ENCODE peak calls at places on chromosomes 5 and 9, in six cellular contexts. C is A549; D is psoas muscle; Y is SJSA1; J is effector memory CD4-positive, alpha-beta T cell; F is substantia nigra. N is an unnamed sample.

GRCh38 chr5:143739741-143740140 is 72.2 kb upstream of the HMHB1 start:
- DNase-seq in C (no peak), D (no peak), Y (no peak), J (no peak), F (no peak), N (no peak)

GRCh38 chr9:98992885-98993569 is 49.3 kb downstream of the COL15A1 start:
- DNase-seq in C (no peak), D (no peak), Y (no peak), J (no peak), F (no peak), N (no peak)

GRCh38 chr9:15205632-15206243 is 101.3 kb downstream of the TTC39B start:
- DNase-seq in C (no peak), D (no peak), Y (no peak), J (no peak), F (no peak), N (no peak)

GRCh38 chr9:90999425-91000397 is 198.1 kb downstream of the SYK start:
- DNase-seq in C (no peak), D (peak), Y (no peak), J (no peak), F (peak), N (no peak)

GRCh38 chr5:84433461-84433860 is 48.8 kb upstream of the EDIL3 start:
- DNase-seq in C (no peak), D (no peak), Y (no peak), J (no peak), F (no peak), N (no peak)

GRCh38 chr5:118553662-118554061 is 434.7 kb downstream of the DTWD2 start:
- DNase-seq in C (no peak), D (peak), Y (no peak), J (no peak), F (no peak), N (peak)

GRCh38 chr9:37029776-37030590 is 4.1 kb downstream of the PAX5 start:
- DNase-seq in C (no peak), D (peak), Y (no peak), J (no peak), F (no peak), N (no peak)

GRCh38 chr5:9621379-9621903 is 8.7 kb downstream of the TAS2R1 start:
- DNase-seq in C (no peak), D (no peak), Y (peak), J (no peak), F (no peak), N (no peak)

GRCh38 chr9:110933350-110934001 is 104.8 kb downstream of the LPAR1 start:
- DNase-seq in C (no peak), D (no peak), Y (no peak), J (no peak), F (no peak), N (no peak)

GRCh38 chr9:135300346-135301141 is 179.0 kb upstream of the PPP1R26 start:
- DNase-seq in C (no peak), D (no peak), Y (peak), J (no peak), F (no peak), N (no peak)

GRCh38 chr9:129506892-129507291 is 114.0 kb downstream of the C9orf50 start:
- DNase-seq in C (no peak), D (peak), Y (no peak), J (no peak), F (no peak), N (no peak)

GRCh38 chr9:109455861-109456260 is 42.2 kb downstream of the PTPN3 start:
- DNase-seq in C (no peak), D (no peak), Y (no peak), J (no peak), F (no peak), N (no peak)

GRCh38 chr9:114058688-114059046 is 19.4 kb downstream of the AMBP start:
- DNase-seq in C (no peak), D (no peak), Y (peak), J (no peak), F (no peak), N (no peak)

GRCh38 chr5:172833691-172834569 is at the start of gene ERGIC1:
- DNase-seq in C (peak), D (peak), Y (peak), J (peak), F (peak), N (no peak)

GRCh38 chr5:135238622-135239460 is 160.2 kb downstream of the MACROH2A1 start:
- DNase-seq in C (no peak), D (no peak), Y (peak), J (no peak), F (no peak), N (no peak)

GRCh38 chr5:72837524-72838096 is 21.1 kb downstream of the TNPO1 start:
- DNase-seq in C (no peak), D (no peak), Y (no peak), J (no peak), F (no peak), N (no peak)

GRCh38 chr5:62046191-62046590 is 259.8 kb upstream of the KIF2A start:
- DNase-seq in C (no peak), D (no peak), Y (no peak), J (no peak), F (no peak), N (no peak)

GRCh38 chr9:36659500-36659899 is 86.8 kb downstream of the MELK start:
- DNase-seq in C (no peak), D (no peak), Y (no peak), J (no peak), F (no peak), N (no peak)

GRCh38 chr5:150573867-150574817 is 66.2 kb downstream of the NDST1 start:
- DNase-seq in C (peak), D (no peak), Y (no peak), J (no peak), F (no peak), N (no peak)

GRCh38 chr9:2638871-2639673 is 17.5 kb downstream of the VLDLR start:
- DNase-seq in C (no peak), D (no peak), Y (no peak), J (no peak), F (no peak), N (no peak)

GRCh38 chr9:2640570-2640969 is 19.0 kb downstream of the VLDLR start:
- DNase-seq in C (no peak), D (no peak), Y (no peak), J (no peak), F (no peak), N (no peak)

GRCh38 chr9:2639786-2640185 is 18.2 kb downstream of the VLDLR start:
- DNase-seq in C (no peak), D (no peak), Y (no peak), J (no peak), F (no peak), N (no peak)

GRCh38 chr9:2642068-2642467 is 20.5 kb downstream of the VLDLR start:
- DNase-seq in C (no peak), D (no peak), Y (no peak), J (no peak), F (no peak), N (no peak)

DNA sequence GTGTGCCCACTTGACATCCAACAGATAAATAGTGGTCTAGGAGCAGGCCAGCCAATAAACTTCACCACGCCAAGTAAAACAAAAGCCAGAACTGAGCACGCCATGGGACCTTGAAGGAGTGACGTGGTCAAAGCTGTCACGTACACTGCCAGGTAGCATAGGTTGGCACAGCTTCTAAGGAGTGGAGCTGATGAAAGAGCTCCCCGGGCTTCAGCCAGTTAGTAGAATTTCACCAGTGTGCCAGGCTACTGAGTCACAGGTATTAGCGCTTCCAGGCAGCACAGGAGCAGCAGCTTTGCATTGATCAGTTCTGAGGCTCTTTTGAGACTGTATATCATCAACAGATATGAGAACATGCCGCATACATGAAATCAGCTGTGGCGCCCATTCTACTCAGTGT is 19.4 kb downstream of the VLDLR start:
- DNase-seq in C (no peak), D (no peak), Y (no peak), J (no peak), F (no peak), N (no peak)
- H3K27ac ChIP-seq in C (no peak), D (no peak), Y (no peak), J (no peak), F (no peak), N (no peak)

DNA sequence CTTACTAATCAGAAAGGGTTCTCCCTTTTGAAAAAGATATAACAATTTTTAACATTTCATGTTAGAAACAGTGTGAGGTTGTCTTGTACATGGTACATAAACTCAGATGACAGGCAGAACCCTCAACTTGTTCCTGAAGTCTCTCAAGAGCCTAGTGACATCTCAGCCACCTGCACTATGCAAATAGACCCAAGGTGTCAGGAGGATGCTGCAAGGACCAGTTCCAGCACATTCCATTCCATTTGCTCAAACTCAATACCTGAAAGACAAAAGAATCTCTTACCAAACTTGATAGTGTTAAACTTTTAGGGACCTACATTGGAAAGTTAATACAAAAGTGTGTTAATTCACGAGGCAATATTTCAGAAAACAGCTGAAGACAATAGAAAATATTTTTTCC is 544.6 kb downstream of the CETN3 start:
- DNase-seq in C (no peak), D (no peak), Y (no peak), J (no peak), F (no peak), N (no peak)
- H3K27ac ChIP-seq in C (no peak), D (no peak), Y (no peak), J (no peak), F (no peak), N (no peak)

DNA sequence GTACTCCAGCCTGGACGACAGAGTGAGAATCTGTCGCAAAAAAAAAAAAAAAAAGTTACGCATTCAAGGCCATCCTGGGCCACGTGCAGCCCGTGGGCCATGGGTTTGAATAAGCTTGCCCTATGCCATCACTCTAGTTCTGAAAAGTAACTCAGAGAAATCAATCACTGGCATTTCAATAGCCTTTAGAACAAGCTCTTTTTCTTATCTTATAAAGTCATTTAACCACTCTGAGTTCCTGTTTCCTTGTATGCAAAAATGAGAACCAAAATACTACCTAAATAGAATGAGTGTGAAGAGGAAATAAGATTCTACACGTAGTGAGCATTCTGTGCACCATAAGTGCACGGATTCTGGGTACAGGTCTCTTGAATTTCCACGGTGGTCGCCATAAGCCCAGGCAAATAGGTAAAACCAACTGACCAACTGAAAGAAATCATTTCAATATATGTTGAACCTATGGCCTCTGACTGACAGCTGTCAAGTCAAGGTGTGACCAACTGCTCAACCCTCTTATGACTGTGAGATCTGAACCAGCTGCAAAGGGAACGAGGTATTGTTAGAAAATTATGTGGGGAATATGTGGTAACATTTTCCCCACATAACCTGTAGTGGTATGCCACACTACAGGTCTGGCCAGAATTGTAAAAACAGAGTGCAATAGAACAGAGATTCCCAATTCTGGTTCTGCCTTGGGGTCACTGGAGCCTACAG is 143.9 kb upstream of the LHFPL2 start:
- DNase-seq in C (no peak), D (no peak), Y (no peak), J (no peak), F (no peak), N (no peak)
- H3K27ac ChIP-seq in C (no peak), D (no peak), Y (no peak), J (no peak), F (no peak), N (no peak)

DNA sequence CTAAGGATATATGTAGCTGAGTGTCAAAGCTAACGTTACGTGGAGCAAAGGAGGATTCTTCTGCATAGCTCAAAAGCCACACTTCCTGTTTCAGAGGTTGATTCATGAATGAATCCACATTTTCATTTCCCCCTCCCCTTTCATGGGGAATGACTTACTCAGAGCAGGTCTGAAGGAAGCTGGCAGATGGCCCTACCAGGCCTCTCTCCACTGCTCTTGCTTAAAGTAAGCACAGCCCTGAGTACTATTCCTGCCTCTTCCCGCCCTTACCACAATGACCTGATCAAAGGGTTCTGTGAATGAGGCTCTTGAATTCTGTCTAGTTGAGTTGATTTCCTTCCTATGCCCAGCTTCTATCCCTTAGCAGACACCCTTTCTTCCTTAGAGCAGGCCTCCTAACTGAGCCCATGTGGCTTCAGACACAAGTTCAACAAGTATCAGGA is 6.3 kb downstream of the IGIP start:
- DNase-seq in C (no peak), D (no peak), Y (peak), J (no peak), F (no peak), N (peak)
- H3K27ac ChIP-seq in C (no peak), D (peak), Y (peak), J (no peak), F (no peak), N (peak)

DNA sequence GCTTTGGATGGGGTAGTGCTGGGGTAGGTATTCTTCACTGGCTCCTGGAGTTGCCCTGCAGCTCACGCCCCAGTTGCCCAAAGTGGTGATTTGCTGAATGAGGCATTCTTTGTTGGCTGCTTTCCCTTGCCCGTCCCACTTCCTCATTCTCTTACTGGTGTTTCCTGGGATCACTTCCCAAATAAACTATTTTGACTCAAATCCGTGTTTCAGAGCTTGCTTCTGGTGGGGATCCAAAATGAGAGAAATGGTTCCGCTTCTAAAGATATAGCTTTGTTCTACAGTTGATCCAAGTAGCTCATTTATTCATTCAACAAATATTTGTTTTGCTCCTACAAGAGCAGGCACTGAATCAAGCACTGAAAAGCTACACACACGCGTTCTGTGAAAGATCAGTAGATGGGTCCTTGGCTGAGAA is 142.9 kb upstream of the RANBP3L start:
- DNase-seq in C (no peak), D (no peak), Y (no peak), J (no peak), F (no peak), N (no peak)
- H3K27ac ChIP-seq in C (no peak), D (no peak), Y (no peak), J (no peak), F (no peak), N (peak)

GRCh38 chr5:127619908-127620479 is 28.9 kb upstream of the CTXN3 start:
- DNase-seq in C (no peak), D (no peak), Y (no peak), J (no peak), F (no peak), N (no peak)

GRCh38 chr5:127612441-127613141 is 36.3 kb upstream of the CTXN3 start:
- DNase-seq in C (no peak), D (no peak), Y (no peak), J (no peak), F (no peak), N (no peak)

DNA sequence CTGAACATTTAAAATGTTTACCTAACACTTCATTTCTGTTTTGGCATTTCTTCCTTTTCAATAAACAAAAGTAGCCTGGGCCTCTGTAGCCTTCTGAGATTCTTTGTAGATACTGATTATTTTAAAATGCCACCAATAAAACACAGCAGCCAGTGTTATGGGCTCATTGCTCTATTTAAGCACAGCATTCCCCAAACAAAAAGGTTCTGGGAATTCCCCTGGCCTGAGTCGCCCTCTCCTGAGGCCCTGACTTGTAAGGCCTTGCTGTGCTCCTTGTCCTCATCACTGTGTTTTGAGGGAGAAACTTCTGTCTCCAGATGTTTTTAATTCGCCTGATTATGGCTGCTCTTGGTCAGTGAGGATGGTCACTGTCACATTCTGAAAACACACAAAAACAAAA is 33.0 kb upstream of the CTXN3 start:
- DNase-seq in C (no peak), D (no peak), Y (no peak), J (no peak), F (no peak), N (no peak)
- H3K27ac ChIP-seq in C (no peak), D (no peak), Y (no peak), J (no peak), F (no peak), N (no peak)

GRCh38 chr5:98428806-98429205 is 344.7 kb upstream of the RGMB start:
- DNase-seq in C (no peak), D (no peak), Y (no peak), J (no peak), F (no peak), N (no peak)

GRCh38 chr5:98432378-98432777 is 341.1 kb upstream of the RGMB start:
- DNase-seq in C (no peak), D (no peak), Y (no peak), J (no peak), F (no peak), N (no peak)

GRCh38 chr5:98436672-98437071 is 336.8 kb upstream of the RGMB start:
- DNase-seq in C (no peak), D (no peak), Y (no peak), J (no peak), F (no peak), N (no peak)

GRCh38 chr5:98433673-98434072 is 339.8 kb upstream of the RGMB start:
- DNase-seq in C (no peak), D (no peak), Y (no peak), J (no peak), F (no peak), N (no peak)

DNA sequence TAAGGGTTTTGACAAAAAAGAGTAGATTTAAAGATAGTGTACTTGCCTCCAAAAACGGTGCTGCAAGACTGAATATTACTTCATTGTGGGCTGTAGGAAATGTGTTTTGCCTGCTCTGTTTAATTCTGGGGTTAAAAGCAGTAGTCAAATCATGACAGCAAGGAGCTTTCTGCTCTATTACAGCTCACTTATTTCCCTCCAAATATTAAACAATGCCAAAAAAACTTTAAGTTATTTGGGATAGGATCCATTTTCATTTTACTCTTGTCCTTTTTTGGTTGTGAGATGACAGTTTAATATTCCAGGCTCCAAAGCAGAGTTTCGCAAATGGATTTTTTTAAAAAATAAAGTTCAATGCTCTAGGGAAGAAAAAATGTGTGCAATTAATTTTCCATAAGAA is 340.4 kb upstream of the RGMB start:
- DNase-seq in C (no peak), D (no peak), Y (no peak), J (no peak), F (no peak), N (no peak)
- H3K27ac ChIP-seq in C (no peak), D (no peak), Y (no peak), J (no peak), F (no peak), N (no peak)

GRCh38 chr5:133934311-133934710 is 34.1 kb downstream of the C5orf15 start:
- DNase-seq in C (no peak), D (no peak), Y (no peak), J (no peak), F (no peak), N (no peak)
- H3K27ac ChIP-seq in C (no peak), D (no peak), Y (no peak), J (no peak), F (no peak), N (no peak)

DNA sequence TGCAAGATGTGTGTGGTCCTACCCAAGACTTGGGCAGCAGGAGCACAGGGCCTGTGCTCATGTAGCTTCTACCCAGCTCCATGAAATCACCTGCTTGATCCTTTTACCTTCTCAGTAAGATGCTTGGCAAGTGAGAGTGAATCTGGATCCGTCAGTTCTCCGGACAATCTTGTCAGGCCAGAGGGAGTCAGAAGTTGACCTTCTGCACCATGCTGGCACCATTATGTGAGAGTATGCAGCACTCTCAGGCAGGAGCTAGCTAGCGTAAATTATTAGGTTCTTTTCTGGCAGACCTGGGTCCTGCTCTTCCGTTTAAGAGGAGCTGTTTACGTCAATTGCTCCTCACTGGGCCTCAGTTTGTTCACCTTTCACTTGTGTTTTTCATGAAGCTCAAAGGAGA is 37.0 kb upstream of the ADAM19 start:
- DNase-seq in C (no peak), D (no peak), Y (no peak), J (no peak), F (no peak), N (no peak)
- H3K27ac ChIP-seq in C (no peak), D (peak), Y (no peak), J (no peak), F (no peak), N (no peak)

N was measured in keratinocyte.